ENCODE peak calls at places on chromosomes 11 and 22, in six cellular contexts. C, Y, M, R, A and B are unnamed samples.

GRCh38 chr11:19988598-19988997 is 171.7 kb downstream of the DBX1 start:
- DNase-seq in M (peak), R (no peak), C (peak), A (no peak), Y (no peak), B (no peak)

GRCh38 chr11:80841716-80842115 is 1400.9 kb upstream of the TENM4 start:
- DNase-seq in R (no peak), C (no peak), Y (no peak), A (no peak), M (peak), B (no peak)

GRCh38 chr11:35146711-35147110 is 7.7 kb downstream of the CD44 start:
- DNase-seq in R (no peak), C (no peak), Y (no peak), A (no peak), M (no peak), B (no peak)

GRCh38 chr11:73195191-73196007 is 22.7 kb upstream of the P2RY2 start:
- DNase-seq in A (peak), Y (no peak), M (peak), C (no peak), R (no peak), B (peak)

GRCh38 chr11:62547691-62548281 is 1.2 kb upstream of the AHNAK start:
- DNase-seq in A (peak), M (peak), R (no peak), Y (no peak), C (no peak), B (peak)

GRCh38 chr22:40414838-40415505 is 44.6 kb downstream of the SGSM3 start:
- DNase-seq in Y (peak), M (no peak), R (no peak), C (no peak), A (no peak), B (no peak)

GRCh38 chr11:106446961-106447360 is 369.5 kb downstream of the AASDHPPT start:
- DNase-seq in M (peak), Y (no peak), R (no peak), A (no peak), C (no peak), B (no peak)

GRCh38 chr22:27179161-27179560 is 521.8 kb downstream of the MIAT start:
- DNase-seq in R (no peak), Y (no peak), C (no peak), M (no peak), A (no peak), B (no peak)

GRCh38 chr11:30172158-30172557 is 58.7 kb upstream of the FSHB start:
- DNase-seq in Y (no peak), M (no peak), R (no peak), C (no peak), A (no peak), B (no peak)

GRCh38 chr22:50547231-50547851 is 1.6 kb downstream of the KLHDC7B start:
- DNase-seq in A (no peak), M (no peak), Y (no peak), R (no peak), C (no peak), B (no peak)

GRCh38 chr22:46815559-46815895 is 53.1 kb downstream of the TBC1D22A start:
- DNase-seq in M (no peak), C (no peak), A (no peak), R (no peak), Y (no peak), B (no peak)

GRCh38 chr11:132496341-132496740 is 1036.0 kb downstream of the OPCML start:
- DNase-seq in C (no peak), M (no peak), Y (no peak), A (no peak), R (no peak), B (no peak)

GRCh38 chr11:70085815-70086769 is 8.0 kb downstream of the ANO1 start:
- DNase-seq in R (no peak), C (no peak), M (no peak), Y (no peak), A (no peak), B (no peak)

GRCh38 chr11:13445588-13445987 is 17.4 kb downstream of the BTBD10 start:
- DNase-seq in C (no peak), Y (no peak), A (no peak), M (no peak), R (no peak), B (no peak)

GRCh38 chr11:45354976-45355705 is 69.0 kb upstream of the SYT13 start:
- DNase-seq in M (no peak), R (peak), Y (peak), C (peak), A (no peak), B (no peak)

GRCh38 chr11:95095858-95096587 is 6.4 kb downstream of the ENDOD1 start:
- DNase-seq in Y (no peak), C (no peak), R (no peak), A (no peak), M (peak), B (peak)

GRCh38 chr11:117591316-117592039 is 205.5 kb downstream of the DSCAML1 start:
- DNase-seq in Y (no peak), C (no peak), A (no peak), M (no peak), R (no peak), B (no peak)

GRCh38 chr11:1988667-1989317 is 8.8 kb downstream of the H19 start:
- DNase-seq in M (no peak), R (no peak), A (no peak), C (no peak), Y (no peak), B (peak)

GRCh38 chr11:125063429-125064043 is 431 bp downstream of the SLC37A2 start:
- DNase-seq in A (no peak), M (no peak), Y (no peak), R (no peak), C (no peak), B (no peak)

GRCh38 chr11:87767615-87768014 is 407.6 kb downstream of the RAB38 start:
- DNase-seq in R (no peak), C (no peak), Y (no peak), M (no peak), A (no peak), B (no peak)

GRCh38 chr22:20927940-20928572 is 10.8 kb downstream of the CRKL start:
- DNase-seq in A (no peak), R (no peak), C (no peak), M (no peak), Y (no peak), B (no peak)

GRCh38 chr11:75597636-75598035 is 35.6 kb downstream of the SERPINH1 start:
- DNase-seq in R (no peak), Y (peak), M (peak), A (no peak), C (no peak), B (peak)

GRCh38 chr11:99505319-99505718 is 484.6 kb downstream of the CNTN5 start:
- DNase-seq in C (no peak), A (peak), Y (no peak), R (no peak), M (peak), B (no peak)

GRCh38 chr11:21565283-21565682 is 627.6 kb upstream of the ANO5 start:
- DNase-seq in Y (no peak), C (no peak), R (no peak), M (no peak), A (no peak), B (no peak)